ENCODE peak calls at places on chromosomes 12 and 14, in six cellular contexts. V is GM23248, P is A549, H is GM12878, S is PC-3, D is tibial artery. X is an unnamed sample.

GRCh38 chr14:75711134-75711795 is 50.2 kb downstream of the TTLL5 start:
- DNase-seq in V (peak; percentile 83), P (peak; percentile 51), H (no peak), S (peak; percentile 74), D (no peak), X (no peak)

GRCh38 chr14:73567951-73568885 is 795 bp upstream of the ACOT2 start:
- DNase-seq in V (peak; percentile 70), P (no peak), H (no peak), S (peak; percentile 62), D (no peak), X (no peak)

GRCh38 chr12:95836630-95837239 is 22.0 kb upstream of the SNRPF start:
- DNase-seq in V (peak; percentile 66), P (peak; percentile 83), H (no peak), S (peak; percentile 72), D (no peak), X (no peak)

GRCh38 chr14:43540948-43541347 is 966.1 kb downstream of the FSCB start:
- DNase-seq in V (peak; percentile 0), P (peak; percentile 54), H (no peak), S (peak; percentile 38), D (no peak), X (no peak)

GRCh38 chr14:91369628-91370445 is 47.8 kb downstream of the CCDC88C start:
- DNase-seq in V (peak; percentile 39), P (no peak), H (no peak), S (peak; percentile 10), D (no peak), X (no peak)

GRCh38 chr12:26524862-26525465 is 308.0 kb downstream of the ITPR2 start:
- DNase-seq in V (peak; percentile 24), P (peak; percentile 43), H (no peak), S (peak; percentile 73), D (no peak), X (no peak)

GRCh38 chr12:20438307-20438779 is 70.0 kb downstream of the PDE3A start:
- DNase-seq in V (peak; percentile 62), P (peak; percentile 12), H (no peak), S (no peak), D (no peak), X (no peak)

GRCh38 chr12:107474639-107475539 is 210.7 kb upstream of the PWP1 start:
- DNase-seq in V (peak; percentile 50), P (no peak), H (no peak), S (no peak), D (no peak), X (no peak)

GRCh38 chr12:130804216-130804615 is 34.8 kb downstream of the STX2 start:
- DNase-seq in V (no peak), P (no peak), H (no peak), S (peak; percentile 39), D (no peak), X (no peak)

GRCh38 chr12:126389215-126389841 is 1324.1 kb downstream of the AACS start:
- DNase-seq in V (peak; percentile 8), P (no peak), H (no peak), S (no peak), D (no peak), X (no peak)

GRCh38 chr12:51819851-51820720 is 28.4 kb downstream of the FIGNL2 start:
- DNase-seq in V (peak; percentile 80), P (peak; percentile 77), H (no peak), S (no peak), D (no peak), X (no peak)

GRCh38 chr14:78701246-78701645 is 531.1 kb downstream of the NRXN3 start:
- DNase-seq in V (peak; percentile 66), P (no peak), H (no peak), S (no peak), D (no peak), X (no peak)

GRCh38 chr14:105092124-105092911 is 27.1 kb upstream of the GPR132 start:
- DNase-seq in V (peak; percentile 61), P (peak; percentile 84), H (no peak), S (peak; percentile 38), D (peak; percentile 68), X (no peak)

GRCh38 chr14:89702151-89702936 is 252.2 kb downstream of the EFCAB11 start:
- DNase-seq in V (peak; percentile 76), P (no peak), H (no peak), S (no peak), D (no peak), X (no peak)

GRCh38 chr14:63268746-63269145 is 50.0 kb downstream of the GPHB5 start:
- DNase-seq in V (no peak), P (no peak), H (no peak), S (no peak), D (no peak), X (no peak)

GRCh38 chr12:95473440-95473946 is 459 bp upstream of the METAP2 start:
- DNase-seq in V (peak; percentile 74), P (peak; percentile 54), H (peak; percentile 13), S (peak; percentile 58), D (peak; percentile 66), X (no peak)

GRCh38 chr14:49972840-49973239 is 80.0 kb downstream of the ARF6 start:
- DNase-seq in V (peak; percentile 96), P (peak; percentile 88), H (no peak), S (peak; percentile 97), D (no peak), X (no peak)

GRCh38 chr12:115918763-115919162 is 358.7 kb downstream of the MED13L start:
- DNase-seq in V (no peak), P (no peak), H (no peak), S (peak; percentile 23), D (no peak), X (no peak)

GRCh38 chr12:89642959-89643358 is 65.7 kb downstream of the ATP2B1 start:
- DNase-seq in V (no peak), P (no peak), H (no peak), S (no peak), D (no peak), X (no peak)

GRCh38 chr12:48999371-49000131 is at the start of gene DDN:
- DNase-seq in V (peak; percentile 78), P (peak; percentile 63), H (no peak), S (peak; percentile 62), D (no peak), X (no peak)

GRCh38 chr12:125696044-125696443 is 630.8 kb downstream of the AACS start:
- DNase-seq in V (no peak), P (no peak), H (no peak), S (no peak), D (no peak), X (no peak)

GRCh38 chr12:130683811-130684210 is 32.3 kb downstream of the RIMBP2 start:
- DNase-seq in V (no peak), P (no peak), H (no peak), S (no peak), D (no peak), X (no peak)

GRCh38 chr14:25436906-25437305 is 387.0 kb upstream of the STXBP6 start:
- DNase-seq in V (no peak), P (no peak), H (no peak), S (no peak), D (no peak), X (no peak)

GRCh38 chr14:58107947-58108552 is 44.0 kb downstream of the ARMH4 start:
- DNase-seq in V (peak; percentile 76), P (peak; percentile 76), H (no peak), S (peak; percentile 93), D (no peak), X (no peak)

GRCh38 chr12:111242190-111242589 is 126.7 kb downstream of the PHETA1 start:
- DNase-seq in V (no peak), P (no peak), H (no peak), S (no peak), D (no peak), X (no peak)

GRCh38 chr12:46207644-46208043 is 61.2 kb downstream of the SLC38A1 start:
- DNase-seq in V (no peak), P (no peak), H (no peak), S (no peak), D (no peak), X (no peak)

GRCh38 chr12:46209914-46210834 is 58.7 kb downstream of the SLC38A1 start:
- DNase-seq in V (no peak), P (no peak), H (peak; percentile 68), S (peak; percentile 91), D (no peak), X (no peak)

GRCh38 chr12:46209165-46209564 is 59.7 kb downstream of the SLC38A1 start:
- DNase-seq in V (peak; percentile 66), P (no peak), H (no peak), S (peak; percentile 80), D (no peak), X (no peak)

GRCh38 chr12:46206471-46206870 is 62.4 kb downstream of the SLC38A1 start:
- DNase-seq in V (no peak), P (no peak), H (no peak), S (no peak), D (no peak), X (no peak)

GRCh38 chr12:46208370-46208769 is 60.5 kb downstream of the SLC38A1 start:
- DNase-seq in V (no peak), P (no peak), H (no peak), S (peak; percentile 42), D (no peak), X (no peak)
- H3K27ac ChIP-seq in V (no peak overlapping the region), P (no peak overlapping the region), H (peak overlapping the region; percentile 85), S (peak overlapping the region; percentile 90), D (peak overlapping the region; percentile 27), X (no peak overlapping the region)

GRCh38 chr14:64724578-64724930 is 20.3 kb downstream of the PLEKHG3 start:
- DNase-seq in V (no peak), P (no peak), H (no peak), S (no peak), D (peak; percentile 57), X (no peak)
- H3K27ac ChIP-seq in V (no peak overlapping the region), P (peak overlapping the region; percentile 84), H (no peak overlapping the region), S (peak overlapping the region; percentile 84), D (peak overlapping the region; percentile 88), X (peak overlapping the region; percentile 93)

GRCh38 chr14:100851946-100852620 is 26.2 kb downstream of the MEG3 start:
- DNase-seq in V (peak; percentile 23), P (no peak), H (no peak), S (no peak), D (peak; percentile 60), X (no peak)

GRCh38 chr14:100846309-100846859 is 20.5 kb downstream of the MEG3 start:
- DNase-seq in V (no peak), P (no peak), H (no peak), S (peak; percentile 8), D (no peak), X (no peak)

GRCh38 chr14:100851586-100851916 is 25.6 kb downstream of the MEG3 start:
- DNase-seq in V (no peak), P (no peak), H (no peak), S (no peak), D (no peak), X (no peak)

GRCh38 chr14:100850841-100851585 is 25.1 kb downstream of the MEG3 start:
- DNase-seq in V (peak; percentile 64), P (peak; percentile 71), H (no peak), S (peak; percentile 91), D (peak; percentile 78), X (no peak)

GRCh38 chr14:100849432-100849831 is 23.5 kb downstream of the MEG3 start:
- DNase-seq in V (peak; percentile 71), P (no peak), H (no peak), S (peak; percentile 49), D (no peak), X (no peak)
- H3K27ac ChIP-seq in V (peak overlapping the region; percentile 24), P (no peak overlapping the region), H (no peak overlapping the region), S (no peak overlapping the region), D (no peak overlapping the region), X (no peak overlapping the region)

DNA sequence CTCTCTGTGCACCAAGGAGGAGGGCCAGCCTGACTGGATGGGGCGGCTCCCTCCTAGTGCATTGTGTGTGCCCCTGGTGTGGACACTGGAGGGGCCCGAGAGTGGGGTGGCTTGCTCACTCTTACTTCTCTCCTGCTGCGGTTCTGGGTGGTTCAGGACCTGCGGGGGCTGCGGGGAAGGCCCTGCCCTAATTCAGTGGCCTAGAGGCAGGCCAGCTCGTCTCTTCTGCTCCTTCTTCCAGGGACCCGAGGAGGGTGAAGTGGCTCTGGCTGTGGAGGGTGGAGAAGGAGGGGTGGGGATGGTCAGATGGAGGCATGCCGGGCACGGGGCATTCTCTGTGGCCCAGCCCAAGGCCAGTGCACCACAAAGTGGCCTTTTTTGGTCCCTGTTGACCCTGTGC is 87.1 kb downstream of the BEGAIN start:
- DNase-seq in V (no peak), P (no peak), H (no peak), S (no peak), D (no peak), X (no peak)
- H3K27ac ChIP-seq in V (no peak overlapping the region), P (no peak overlapping the region), H (no peak overlapping the region), S (no peak overlapping the region), D (no peak overlapping the region), X (no peak overlapping the region)